ENCODE peak calls at places on chromosomes 4 and X, in four cellular contexts. One of them, this sample, is unnamed.
A peak's percentile ranks its signal among the peaks of the same experiment; 100 is the strongest.

GRCh38 chr4:122705035-122705434 is 27.5 kb upstream of the BBS12 start:
- DNase-seq in aorta: no peak
- DNase-seq in small intestine: no peak
- DNase-seq in A549: no peak
- DNase-seq in this sample: no peak

GRCh38 chr4:87461281-87461700 is 38.9 kb downstream of the NUDT9 start:
- DNase-seq in A549: no peak
- DNase-seq in aorta: no peak
- DNase-seq in small intestine: no peak
- DNase-seq in this sample: no peak

GRCh38 chrX:22526339-22526738 is 253.6 kb downstream of the CBLL2 start:
- DNase-seq in aorta: no peak
- DNase-seq in small intestine: no peak
- DNase-seq in A549: no peak
- DNase-seq in this sample: no peak

GRCh38 chr4:105474110-105474518 is 252 bp upstream of the PPA2 start:
- DNase-seq in A549: peak; percentile 76
- DNase-seq in small intestine: peak; percentile 89
- DNase-seq in aorta: peak; percentile 97
- DNase-seq in this sample: peak; percentile 90

GRCh38 chr4:100649478-100649877 is 131.7 kb upstream of the EMCN start:
- DNase-seq in small intestine: no peak
- DNase-seq in aorta: no peak
- DNase-seq in A549: no peak
- DNase-seq in this sample: no peak

GRCh38 chr4:186015212-186015817 is 53.6 kb upstream of the TLR3 start:
- DNase-seq in A549: no peak
- DNase-seq in small intestine: no peak
- DNase-seq in aorta: no peak
- DNase-seq in this sample: no peak

GRCh38 chr4:140924761-140925392 is 168.7 kb upstream of the TBC1D9 start:
- DNase-seq in A549: no peak
- DNase-seq in small intestine: no peak
- DNase-seq in aorta: no peak
- DNase-seq in this sample: no peak

GRCh38 chr4:78174931-78175330 is 117.8 kb downstream of the FRAS1 start:
- DNase-seq in A549: no peak
- DNase-seq in aorta: no peak
- DNase-seq in small intestine: no peak
- DNase-seq in this sample: no peak

GRCh38 chr4:84804126-84804525 is 162.4 kb downstream of the WDFY3 start:
- DNase-seq in A549: no peak
- DNase-seq in aorta: no peak
- DNase-seq in small intestine: no peak
- DNase-seq in this sample: no peak

GRCh38 chr4:173696551-173696950 is 166.5 kb upstream of the HAND2 start:
- DNase-seq in A549: no peak
- DNase-seq in small intestine: peak; percentile 1
- DNase-seq in aorta: no peak
- DNase-seq in this sample: no peak

GRCh38 chr4:152605641-152606304 is 69.9 kb upstream of the FBXW7 start:
- DNase-seq in small intestine: no peak
- DNase-seq in aorta: no peak
- DNase-seq in A549: no peak
- DNase-seq in this sample: no peak

GRCh38 chr4:3098346-3098745 is 23.9 kb downstream of the HTT start:
- DNase-seq in A549: no peak
- DNase-seq in small intestine: no peak
- DNase-seq in aorta: no peak
- DNase-seq in this sample: no peak

GRCh38 chr4:85932371-85933305 is 427.2 kb downstream of the MAPK10 start:
- DNase-seq in A549: no peak
- DNase-seq in small intestine: peak; percentile 30
- DNase-seq in aorta: no peak
- DNase-seq in this sample: no peak

GRCh38 chrX:70062961-70063550 is 799 bp downstream of the OTUD6A start:
- DNase-seq in aorta: no peak
- DNase-seq in small intestine: no peak
- DNase-seq in A549: no peak
- DNase-seq in this sample: no peak

GRCh38 chr4:80092088-80092487 is 19.1 kb upstream of the ANTXR2 start:
- DNase-seq in aorta: no peak
- DNase-seq in A549: no peak
- DNase-seq in small intestine: no peak
- DNase-seq in this sample: no peak

GRCh38 chr4:107531927-107532326 is 188.1 kb downstream of the PAPSS1 start:
- DNase-seq in small intestine: no peak
- DNase-seq in A549: no peak
- DNase-seq in aorta: no peak
- DNase-seq in this sample: peak; percentile 27

GRCh38 chr4:142572076-142572475 is 274.0 kb downstream of the INPP4B start:
- DNase-seq in aorta: no peak
- DNase-seq in A549: no peak
- DNase-seq in small intestine: no peak
- DNase-seq in this sample: no peak

GRCh38 chrX:109845996-109846395 is 112.9 kb upstream of the ACSL4 start:
- DNase-seq in aorta: no peak
- DNase-seq in A549: no peak
- DNase-seq in small intestine: no peak
- DNase-seq in this sample: no peak

GRCh38 chrX:120769576-120770341 is 105.9 kb downstream of the CT47B1 start:
- DNase-seq in small intestine: peak; percentile 16
- DNase-seq in aorta: no peak
- DNase-seq in A549: peak; percentile 3
- DNase-seq in this sample: no peak

GRCh38 chr4:96638132-96638531 is 798.2 kb downstream of the PDHA2 start:
- DNase-seq in aorta: no peak
- DNase-seq in A549: no peak
- DNase-seq in small intestine: peak; percentile 46
- DNase-seq in this sample: no peak

GRCh38 chr4:1578301-1578781 is 105.8 kb downstream of the FAM53A start:
- DNase-seq in small intestine: no peak
- DNase-seq in aorta: peak; percentile 77
- DNase-seq in A549: no peak
- DNase-seq in this sample: no peak

GRCh38 chr4:34814266-34814665 is 1430.0 kb downstream of the ARAP2 start:
- DNase-seq in A549: no peak
- DNase-seq in aorta: no peak
- DNase-seq in small intestine: no peak
- DNase-seq in this sample: no peak

GRCh38 chr4:137267024-137267423 is 265.3 kb downstream of the PCDH18 start:
- DNase-seq in A549: no peak
- DNase-seq in small intestine: no peak
- DNase-seq in aorta: no peak
- DNase-seq in this sample: no peak

GRCh38 chr4:256492-256891 is 48.8 kb downstream of the ZNF732 start:
- DNase-seq in aorta: no peak
- DNase-seq in A549: no peak
- DNase-seq in small intestine: no peak
- DNase-seq in this sample: no peak

GRCh38 chr4:253936-254756 is 51.1 kb downstream of the ZNF732 start:
- DNase-seq in small intestine: no peak
- DNase-seq in A549: no peak
- DNase-seq in aorta: no peak
- DNase-seq in this sample: no peak

DNA sequence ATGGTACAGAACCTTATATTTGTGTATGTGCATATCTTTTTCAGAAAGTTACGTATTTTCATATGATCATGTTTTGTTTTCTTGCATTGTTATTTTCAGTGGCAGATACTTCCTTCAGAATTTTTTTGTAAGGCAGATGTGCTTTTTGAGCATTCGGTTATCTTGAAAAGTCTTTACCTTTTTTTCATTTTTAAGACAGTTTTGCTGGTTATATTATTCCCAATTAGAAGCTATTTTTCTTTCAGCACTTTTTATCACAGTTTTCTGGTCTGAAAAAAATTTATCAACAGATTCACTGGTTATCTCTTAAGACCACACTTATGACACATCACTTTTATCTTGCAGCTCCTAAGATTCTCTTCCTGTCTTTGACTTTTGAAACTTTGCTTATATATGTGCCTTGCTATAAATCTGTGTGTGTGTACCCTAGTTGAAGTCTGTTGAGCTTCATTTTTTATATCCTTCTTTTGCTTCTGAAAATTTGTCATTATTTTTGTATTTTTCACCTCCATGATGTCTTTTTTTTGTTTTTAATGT is 53.1 kb downstream of the ZNF732 start:
- DNase-seq in A549: no peak
- DNase-seq in small intestine: no peak
- DNase-seq in aorta: no peak
- DNase-seq in this sample: no peak
- H3K9me3 ChIP-seq in A549: peaks cover 13% of the 10 kb centered on the region
- H3K9me3 ChIP-seq in small intestine: peaks cover 4% of the 10 kb centered on the region
- H3K9me3 ChIP-seq in aorta: peaks cover 4% of the 10 kb centered on the region
- H3K9me3 ChIP-seq in this sample: peaks cover 5% of the 10 kb centered on the region

DNA sequence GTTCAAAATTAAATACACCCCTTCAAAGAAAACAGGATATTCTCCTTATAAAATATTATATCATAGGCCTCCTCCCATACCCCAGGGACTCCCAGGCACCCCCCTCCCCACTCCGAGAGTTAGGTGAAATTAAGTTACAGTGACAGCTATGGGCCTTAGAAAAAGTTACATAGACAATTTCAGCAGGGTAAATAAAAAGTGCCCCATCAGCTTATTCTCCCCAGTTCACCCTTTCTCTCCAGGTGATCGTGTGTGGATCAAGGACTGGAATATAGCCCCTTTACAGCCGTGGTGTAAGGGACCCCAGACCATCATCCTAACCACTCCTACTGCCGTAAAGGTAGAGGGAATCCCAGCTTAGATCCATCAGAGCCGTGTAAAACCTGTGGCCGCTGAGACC is 147.6 kb upstream of the FGF16 start:
- DNase-seq in aorta: no peak
- DNase-seq in small intestine: no peak
- DNase-seq in A549: no peak
- DNase-seq in this sample: no peak
- H3K9me3 ChIP-seq in aorta: no peaks in the 10 kb centered on the region
- H3K9me3 ChIP-seq in small intestine: no peaks in the 10 kb centered on the region
- H3K9me3 ChIP-seq in A549: no peaks in the 10 kb centered on the region
- H3K9me3 ChIP-seq in this sample: no peaks in the 10 kb centered on the region

GRCh38 chr4:82677327-82677726 is 115.5 kb upstream of the TMEM150C start:
- DNase-seq in aorta: no peak
- DNase-seq in A549: no peak
- DNase-seq in small intestine: no peak
- DNase-seq in this sample: no peak
- H3K9me3 ChIP-seq in aorta: no peaks in the 10 kb centered on the region
- H3K9me3 ChIP-seq in A549: no peaks in the 10 kb centered on the region
- H3K9me3 ChIP-seq in small intestine: no peaks in the 10 kb centered on the region
- H3K9me3 ChIP-seq in this sample: no peaks in the 10 kb centered on the region

DNA sequence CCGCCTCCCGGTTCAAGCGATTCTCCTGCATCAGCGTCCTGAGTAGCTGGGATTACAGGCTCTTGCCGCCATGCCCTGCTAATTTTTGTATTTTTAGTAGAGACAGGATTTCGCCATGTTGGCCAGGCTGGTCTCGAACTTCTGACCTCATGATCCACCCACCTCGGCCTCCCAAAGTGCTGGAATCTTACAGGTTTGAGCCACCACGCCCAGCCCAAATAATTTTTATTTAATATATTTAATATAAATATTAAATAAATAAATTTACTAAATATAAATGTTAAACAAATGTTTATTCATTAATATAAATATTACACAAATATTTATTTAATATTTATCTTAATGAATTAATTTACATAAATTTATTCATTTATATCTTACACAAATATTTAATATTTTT is 120.2 kb downstream of the SHOX start:
- DNase-seq in A549: no peak
- DNase-seq in small intestine: no peak
- DNase-seq in aorta: no peak
- DNase-seq in this sample: no peak
- H3K9me3 ChIP-seq in A549: no peaks in the 10 kb centered on the region
- H3K9me3 ChIP-seq in small intestine: no peaks in the 10 kb centered on the region
- H3K9me3 ChIP-seq in aorta: no peaks in the 10 kb centered on the region
- H3K9me3 ChIP-seq in this sample: no peaks in the 10 kb centered on the region

GRCh38 chr4:21034728-21035127 is 334.5 kb downstream of the PACRGL start:
- DNase-seq in A549: no peak
- DNase-seq in aorta: no peak
- DNase-seq in small intestine: no peak
- DNase-seq in this sample: no peak

DNA sequence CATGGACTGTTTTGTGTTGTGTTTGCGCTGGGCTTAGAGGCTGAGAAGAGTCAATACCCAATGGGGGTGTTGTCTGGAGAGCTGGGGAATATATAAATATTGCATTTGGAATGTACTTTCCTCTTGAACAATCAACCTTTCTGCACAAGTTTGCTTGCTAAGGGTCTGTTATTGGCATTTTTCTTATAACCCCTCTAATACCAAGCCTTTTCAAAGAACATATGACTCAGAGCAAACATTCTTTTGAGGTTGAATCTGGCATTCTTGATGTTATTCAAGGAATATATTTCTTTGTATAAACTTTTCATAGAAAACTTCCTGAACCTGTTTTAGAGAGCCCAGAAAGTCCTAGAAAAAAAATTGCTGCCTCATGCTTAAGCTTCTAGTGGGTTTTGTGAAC is 332.0 kb downstream of the PACRGL start:
- DNase-seq in small intestine: no peak
- DNase-seq in aorta: no peak
- DNase-seq in A549: no peak
- DNase-seq in this sample: no peak
- H3K9me3 ChIP-seq in small intestine: no peaks in the 10 kb centered on the region
- H3K9me3 ChIP-seq in aorta: peaks cover 1% of the 10 kb centered on the region
- H3K9me3 ChIP-seq in A549: no peaks in the 10 kb centered on the region
- H3K9me3 ChIP-seq in this sample: no peaks in the 10 kb centered on the region